ENCODE peak calls at places on chromosomes 1 and 21, in nine cellular contexts. C is type B pancreatic cell; R is testis; A is NCI-H146; Y is GM10248; L is OCI-LY7; Q is stimulated activated naive B cell treated with anti-CD40 and anti-IgM and Interleukin-4, amounts not matched to agents 10 μg/mL and 1 μg/mL and 100 μg/mL, for 72 hours; G is CD8-positive, alpha-beta memory T cell; J is NCI-H2029. S is an unnamed sample.

GRCh38 chr1:206013017-206013800 is 10.0 kb upstream of the RAB7B start:
- DNase-seq in R (no peak), Y (no peak), C (no peak), J (no peak), Q (no peak), G (no peak), L (no peak), A (no peak), S (no peak)

GRCh38 chr1:237684236-237684635 is 206.5 kb downstream of the ZP4 start:
- DNase-seq in G (no peak), R (no peak), J (no peak), C (no peak), L (no peak), Q (no peak), Y (no peak), A (no peak), S (no peak)

GRCh38 chr1:24297187-24297851 is 21.8 kb upstream of the GRHL3 start:
- DNase-seq in G (no peak), A (no peak), Q (no peak), L (no peak), R (no peak), J (no peak), Y (no peak), C (no peak), S (no peak)

GRCh38 chr1:49102752-49103151 is 326.1 kb upstream of the BEND5 start:
- DNase-seq in R (no peak), Q (no peak), G (no peak), A (no peak), Y (no peak), L (no peak), J (no peak), C (no peak), S (no peak)

GRCh38 chr1:6168947-6169586 is 11.1 kb downstream of the CHD5 start:
- DNase-seq in J (no peak), Y (no peak), C (no peak), Q (no peak), G (no peak), L (no peak), A (peak), R (no peak), S (no peak)

GRCh38 chr1:7752512-7753417 is 18.3 kb upstream of the VAMP3 start:
- DNase-seq in G (peak), Y (peak), A (peak), L (peak), Q (no peak), C (no peak), J (peak), R (peak), S (peak)

GRCh38 chr1:204962742-204963632 is 80.0 kb upstream of the CNTN2 start:
- DNase-seq in J (no peak), Q (peak), G (no peak), Y (no peak), R (no peak), C (no peak), L (peak), A (no peak), S (no peak)

GRCh38 chr1:184002071-184002470 is 35.5 kb downstream of the COLGALT2 start:
- DNase-seq in Q (no peak), G (no peak), A (no peak), J (no peak), C (no peak), R (peak), L (no peak), Y (no peak), S (no peak)

GRCh38 chr1:1162597-1163537 is 10.8 kb upstream of the TTLL10 start:
- DNase-seq in C (no peak), L (no peak), R (no peak), A (peak), Y (no peak), J (peak), Q (no peak), G (no peak), S (no peak)

GRCh38 chr21:45506836-45507522 is 35.3 kb downstream of the SLC19A1 start:
- DNase-seq in Q (no peak), L (no peak), J (no peak), Y (no peak), G (no peak), A (no peak), R (no peak), C (peak), S (no peak)

S was measured in T-helper 22 cell.